ENCODE peak calls at places on chromosome 10, in seven cellular contexts. C, D, X, M, P, B and E are unnamed samples.
A peak's percentile ranks its signal among the peaks of the same experiment; 100 is the strongest.

GRCh38 chr10:11149499-11149898 is 131.8 kb downstream of the CELF2 start:
- DNase-seq in P (peak; percentile 25), B (no peak), D (no peak), C (no peak), X (no peak), M (no peak), E (no peak)

GRCh38 chr10:102422586-102423129 is 2.0 kb downstream of the FBXL15 start:
- DNase-seq in P (peak; percentile 82), B (peak; percentile 87), D (peak; percentile 79), M (no peak), C (peak; percentile 88), X (peak; percentile 61), E (peak; percentile 76)

GRCh38 chr10:21363753-21364104 is 161.8 kb downstream of the SKIDA1 start:
- DNase-seq in D (no peak), C (no peak), P (no peak), X (no peak), B (no peak), M (no peak), E (no peak)

GRCh38 chr10:4775808-4776207 is 50.2 kb upstream of the AKR1E2 start:
- DNase-seq in X (peak; percentile 50), C (no peak), B (no peak), P (no peak), M (no peak), D (peak; percentile 76), E (peak; percentile 4)

GRCh38 chr10:43680035-43680434 is 31.4 kb upstream of the ZNF32 start:
- DNase-seq in B (no peak), X (peak; percentile 23), D (peak; percentile 49), M (no peak), P (no peak), C (no peak), E (peak; percentile 29)

GRCh38 chr10:32436215-32436614 is 9.7 kb upstream of the CCDC7 start:
- DNase-seq in M (no peak), C (no peak), D (no peak), P (no peak), B (no peak), X (no peak), E (no peak)

GRCh38 chr10:50510517-50511473 is 113.0 kb downstream of the SGMS1 start:
- DNase-seq in X (no peak), B (no peak), D (peak; percentile 27), C (no peak), P (no peak), M (no peak), E (no peak)

GRCh38 chr10:86813101-86813500 is 56.7 kb downstream of the BMPR1A start:
- DNase-seq in P (no peak), B (no peak), M (no peak), D (peak; percentile 10), C (no peak), X (no peak), E (peak; percentile 44)

GRCh38 chr10:103192089-103192450 is 1.0 kb downstream of the NT5C2 start:
- DNase-seq in M (no peak), C (no peak), B (no peak), P (no peak), D (peak; percentile 32), X (peak; percentile 22), E (no peak)

GRCh38 chr10:76086571-76087260 is 655.3 kb downstream of the LRMDA start:
- DNase-seq in D (peak; percentile 39), C (no peak), B (no peak), X (peak; percentile 20), M (no peak), P (peak; percentile 21), E (peak; percentile 43)

GRCh38 chr10:5268234-5268633 is 71.6 kb downstream of the AKR1C4 start:
- DNase-seq in P (no peak), M (no peak), B (no peak), C (no peak), X (no peak), D (no peak), E (no peak)

GRCh38 chr10:5709865-5710264 is 25.2 kb downstream of the TASOR2 start:
- DNase-seq in M (no peak), D (no peak), X (peak; percentile 14), P (no peak), C (no peak), B (no peak), E (no peak)

GRCh38 chr10:102154466-102155116 is 2.4 kb downstream of the NOLC1 start:
- DNase-seq in M (no peak), P (no peak), B (no peak), C (no peak), D (no peak), X (no peak), E (no peak)

GRCh38 chr10:93006435-93007039 is 54.1 kb upstream of the CYP26C1 start:
- DNase-seq in P (peak; percentile 8), X (peak; percentile 62), M (no peak), B (no peak), C (no peak), D (peak; percentile 72), E (peak; percentile 73)

GRCh38 chr10:3873728-3874461 is 88.9 kb upstream of the KLF6 start:
- DNase-seq in P (peak; percentile 6), X (peak; percentile 25), M (no peak), B (no peak), D (peak; percentile 72), C (no peak), E (peak; percentile 84)

GRCh38 chr10:124318811-124319210 is 99.9 kb downstream of the OAT start:
- DNase-seq in D (no peak), C (peak; percentile 57), B (no peak), M (no peak), P (no peak), X (no peak), E (no peak)

GRCh38 chr10:43123361-43124093 is 14.7 kb upstream of the CSGALNACT2 start:
- DNase-seq in D (no peak), P (no peak), C (peak; percentile 60), X (no peak), M (no peak), B (peak; percentile 18), E (no peak)

GRCh38 chr10:31278279-31278941 is 40.6 kb upstream of the ZEB1 start:
- DNase-seq in P (no peak), X (no peak), M (no peak), D (peak; percentile 20), C (no peak), B (no peak), E (peak; percentile 39)

GRCh38 chr10:69864321-69864720 is 62.6 kb downstream of the COL13A1 start:
- DNase-seq in C (no peak), M (no peak), D (peak; percentile 91), P (no peak), X (peak; percentile 88), B (no peak), E (peak; percentile 95)

GRCh38 chr10:42937048-42937447 is 139.8 kb upstream of the RET start:
- DNase-seq in B (no peak), X (no peak), D (no peak), C (peak; percentile 69), M (no peak), P (no peak), E (no peak)

GRCh38 chr10:20933705-20934104 is 36.6 kb upstream of the NEBL start:
- DNase-seq in B (no peak), X (no peak), D (no peak), M (no peak), C (no peak), P (no peak), E (no peak)

GRCh38 chr10:97553575-97554100 is 18.9 kb upstream of the ANKRD2 start:
- DNase-seq in X (peak; percentile 70), M (peak; percentile 25), C (no peak), B (peak; percentile 68), P (peak; percentile 47), D (peak; percentile 78), E (peak; percentile 86)

GRCh38 chr10:46234026-46234425 is 52.8 kb upstream of the ANTXRL start:
- DNase-seq in X (no peak), B (peak; percentile 1), P (no peak), D (no peak), C (peak; percentile 72), M (no peak), E (no peak)

GRCh38 chr10:130777507-130778165 is 533.9 kb downstream of the TCERG1L start:
- DNase-seq in M (no peak), P (no peak), C (no peak), X (no peak), D (no peak), B (no peak), E (no peak)

GRCh38 chr10:114635797-114636550 is 22.1 kb downstream of the ABLIM1 start:
- DNase-seq in D (no peak), M (no peak), P (no peak), X (no peak), C (no peak), B (peak; percentile 64), E (no peak)